ENCODE peak calls at places on chromosomes 16 and 17, in five cellular contexts. U, J, B, O and S are unnamed samples.

GRCh38 chr17:36089888-36090836 is at the start of gene CCL3:
- DNase-seq in O (no peak), J (no peak), U (peak; percentile 10), B (no peak), S (no peak)

GRCh38 chr17:27940503-27940902 is 47.3 kb upstream of the LYRM9 start:
- DNase-seq in J (no peak), O (no peak), B (no peak), U (no peak), S (no peak)

GRCh38 chr17:42027961-42028790 is 8.3 kb downstream of the NKIRAS2 start:
- DNase-seq in J (no peak), B (no peak), U (no peak), O (no peak), S (peak; percentile 46)

GRCh38 chr16:2280461-2280860 is 12.5 kb upstream of the RNPS1 start:
- DNase-seq in J (no peak), U (no peak), B (no peak), O (no peak), S (no peak)

GRCh38 chr17:59152925-59153324 is 2.1 kb downstream of the SKA2 start:
- DNase-seq in O (no peak), J (no peak), U (no peak), B (no peak), S (no peak)

GRCh38 chr16:30746638-30747160 is 1.5 kb upstream of the PHKG2 start:
- DNase-seq in B (no peak), U (no peak), J (no peak), O (no peak), S (no peak)

GRCh38 chr17:69187294-69187693 is 41.3 kb downstream of the ABCA10 start:
- DNase-seq in B (no peak), U (no peak), J (no peak), O (no peak), S (no peak)

GRCh38 chr17:7018331-7018964 is 4.4 kb upstream of the BCL6B start:
- DNase-seq in O (no peak), J (no peak), B (no peak), U (no peak), S (no peak)

GRCh38 chr17:76529643-76530488 is 7.6 kb downstream of the CYGB start:
- DNase-seq in U (no peak), J (no peak), B (no peak), O (no peak), S (peak; percentile 96)

GRCh38 chr16:58563775-58564174 is 48.5 kb downstream of the SETD6 start:
- DNase-seq in O (no peak), U (no peak), J (no peak), B (no peak), S (no peak)

GRCh38 chr16:57628008-57628781 is at the start of gene ADGRG1:
- DNase-seq in O (no peak), U (peak; percentile 59), J (no peak), B (peak; percentile 45), S (peak; percentile 97)

GRCh38 chr16:57730771-57731730 is 4.5 kb upstream of the KATNB1 start:
- DNase-seq in B (no peak), O (no peak), U (no peak), J (no peak), S (no peak)

GRCh38 chr17:82845163-82845807 is 5.5 kb upstream of the ZNF750 start:
- DNase-seq in U (no peak), O (no peak), B (no peak), J (no peak), S (no peak)

GRCh38 chr17:28746611-28747045 is 2.8 kb downstream of the TRAF4 start:
- DNase-seq in U (no peak), O (no peak), B (peak; percentile 62), J (no peak), S (no peak)

GRCh38 chr16:88879788-88880055 is 13.3 kb upstream of the PABPN1L start:
- DNase-seq in B (no peak), U (no peak), J (no peak), O (no peak), S (no peak)

GRCh38 chr16:84735846-84736586 is 36.2 kb downstream of the USP10 start:
- DNase-seq in O (no peak), U (no peak), B (peak; percentile 69), J (no peak), S (peak; percentile 54)

GRCh38 chr17:77528516-77529327 is 388.0 kb downstream of the SEC14L1 start:
- DNase-seq in B (no peak), J (no peak), U (no peak), O (peak; percentile 32), S (no peak)

GRCh38 chr16:7025616-7026190 is 306.9 kb upstream of the RBFOX1 start:
- DNase-seq in O (peak; percentile 84), U (peak; percentile 19), J (no peak), B (peak; percentile 26), S (peak; percentile 89)

GRCh38 chr17:71869833-71870545 is 250.8 kb upstream of the SOX9 start:
- DNase-seq in B (no peak), J (no peak), U (no peak), O (no peak), S (peak; percentile 61)

GRCh38 chr16:70647461-70648359 is 1.4 kb downstream of the IL34 start:
- DNase-seq in B (no peak), J (no peak), O (no peak), U (no peak), S (no peak)

GRCh38 chr16:87050142-87050541 is 267.1 kb downstream of the C16orf95 start:
- DNase-seq in J (no peak), B (no peak), O (no peak), U (no peak), S (no peak)

GRCh38 chr17:13984956-13985355 is 84.3 kb upstream of the COX10 start:
- DNase-seq in J (no peak), U (no peak), O (no peak), B (no peak), S (no peak)

GRCh38 chr17:77316191-77316641 is 175.4 kb downstream of the SEC14L1 start:
- DNase-seq in J (no peak), O (no peak), B (no peak), U (no peak), S (peak; percentile 31)

GRCh38 chr17:41178341-41178740 is 320 bp upstream of the KRTAP4-2 start:
- DNase-seq in U (no peak), O (no peak), B (no peak), J (no peak), S (no peak)

GRCh38 chr17:4366312-4367063 is at the start of gene UBE2G1:
- DNase-seq in J (peak; percentile 82), B (peak; percentile 96), O (peak; percentile 99), U (peak; percentile 98), S (peak; percentile 99)

GRCh38 chr16:11316331-11317015 is 28.8 kb upstream of the RMI2 start:
- DNase-seq in U (no peak), O (no peak), B (no peak), J (no peak), S (no peak)

GRCh38 chr17:70078994-70079531 is 4.0 kb downstream of the KCNJ16 start:
- DNase-seq in J (no peak), B (no peak), O (no peak), U (no peak), S (no peak)